ENCODE peak calls at places on chromosomes 6 and 20, in six cellular contexts. H is H9, T is neuronal stem cell, I is trophoblast cell, Y is IMR-90, F is H1. O is an unnamed sample.

GRCh38 chr20:63073051-63073737 is 66.4 kb upstream of the BHLHE23 start:
- DNase-seq in T (no peak), H (no peak), F (no peak), I (no peak), Y (no peak), O (no peak)

GRCh38 chr6:137277971-137278602 is 58.9 kb upstream of the IFNGR1 start:
- DNase-seq in F (no peak), I (peak), T (peak), Y (peak), H (peak), O (peak)

GRCh38 chr6:112667427-112667826 is 320.3 kb downstream of the RFPL4B start:
- DNase-seq in Y (no peak), I (no peak), H (no peak), T (no peak), F (no peak), O (no peak)

GRCh38 chr6:34200340-34200971 is 36.2 kb upstream of the HMGA1 start:
- DNase-seq in Y (no peak), I (no peak), T (no peak), F (no peak), H (peak), O (no peak)

GRCh38 chr6:3678946-3679345 is 72.6 kb downstream of the PXDC1 start:
- DNase-seq in I (no peak), Y (no peak), F (no peak), H (no peak), T (no peak), O (no peak)

GRCh38 chr20:24949756-24950127 is 673 bp downstream of the CST7 start:
- DNase-seq in T (no peak), I (no peak), F (peak), H (peak), Y (no peak), O (no peak)

GRCh38 chr6:52306972-52307849 is 22.7 kb upstream of the MCM3 start:
- DNase-seq in T (no peak), Y (no peak), I (peak), H (peak), F (peak), O (no peak)

GRCh38 chr6:135289816-135290215 is 108.7 kb downstream of the MYB start:
- DNase-seq in H (no peak), I (no peak), T (no peak), Y (no peak), F (no peak), O (peak)

GRCh38 chr6:144899161-144899560 is 614.0 kb downstream of the UTRN start:
- DNase-seq in I (no peak), Y (peak), H (no peak), T (no peak), F (no peak), O (no peak)

GRCh38 chr20:61799394-61799923 is 266.2 kb downstream of the TAF4 start:
- DNase-seq in Y (no peak), H (no peak), I (no peak), F (no peak), T (no peak), O (no peak)

GRCh38 chr6:16698988-16699868 is 62.0 kb downstream of the ATXN1 start:
- DNase-seq in H (no peak), F (no peak), I (no peak), Y (peak), T (no peak), O (peak)

GRCh38 chr6:46390153-46390876 is 100.9 kb downstream of the RCAN2 start:
- DNase-seq in Y (no peak), T (no peak), F (no peak), I (no peak), H (no peak), O (no peak)

GRCh38 chr6:46392294-46392693 is 99.0 kb downstream of the RCAN2 start:
- DNase-seq in H (no peak), I (no peak), T (no peak), Y (no peak), F (no peak), O (no peak)

GRCh38 chr6:46393940-46394337 is 97.3 kb downstream of the RCAN2 start:
- DNase-seq in T (no peak), H (no peak), I (no peak), F (no peak), Y (no peak), O (no peak)

GRCh38 chr6:46393161-46393939 is 97.9 kb downstream of the RCAN2 start:
- DNase-seq in H (no peak), Y (no peak), F (no peak), I (no peak), T (no peak), O (no peak)

DNA sequence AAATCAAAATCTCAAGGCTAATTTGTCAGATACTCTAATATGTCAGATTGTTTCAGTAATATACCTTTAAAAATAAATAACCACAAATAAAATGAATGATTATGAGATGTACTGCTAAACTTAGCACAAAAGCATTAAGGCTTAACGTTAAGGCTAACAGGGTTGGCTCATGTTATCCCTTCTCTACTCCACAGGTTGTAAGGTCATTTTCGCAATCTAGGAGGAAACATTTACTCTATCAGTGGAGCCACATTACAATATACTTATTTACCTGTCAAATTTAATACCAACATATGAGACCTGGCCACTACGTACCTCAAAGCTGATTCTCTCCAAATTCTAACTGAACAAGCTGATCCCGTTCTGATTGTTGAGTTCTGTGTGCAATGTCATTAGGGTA is 95.7 kb downstream of the RCAN2 start:
- DNase-seq in T (no peak), Y (no peak), F (no peak), I (no peak), H (no peak), O (no peak)
- H2AFZ ChIP-seq in T (no peak), Y (no peak), F (no peak), I (no peak), H (no peak), O (no peak)

GRCh38 chr20:21513181-21513663 is 642 bp downstream of the NKX2-2 start:
- DNase-seq in I (no peak), H (peak), Y (no peak), F (peak), T (no peak), O (no peak)

GRCh38 chr20:21515300-21516179 is 1.7 kb upstream of the NKX2-2 start:
- DNase-seq in I (no peak), Y (no peak), H (no peak), T (peak), F (peak), O (no peak)

GRCh38 chr20:21512634-21513180 is 1.2 kb downstream of the NKX2-2 start:
- DNase-seq in I (no peak), H (no peak), F (no peak), T (no peak), Y (no peak), O (no peak)

GRCh38 chr20:21514553-21515251 is 838 bp upstream of the NKX2-2 start:
- DNase-seq in Y (no peak), H (peak), I (no peak), F (peak), T (no peak), O (no peak)

GRCh38 chr20:21513881-21514540 is at the start of gene NKX2-2:
- DNase-seq in T (no peak), H (peak), F (peak), Y (no peak), I (no peak), O (no peak)
- H4K8ac ChIP-seq in T (no peak), H (no peak), F (peak), Y (no peak), I (no peak), O (no peak)

GRCh38 chr20:36957875-36958667 is 6.6 kb upstream of the SAMHD1 start:
- DNase-seq in H (no peak), I (no peak), T (no peak), Y (no peak), F (no peak), O (no peak)
- H2AFZ ChIP-seq in H (no peak), I (no peak), T (no peak), Y (no peak), F (peak), O (no peak)

DNA sequence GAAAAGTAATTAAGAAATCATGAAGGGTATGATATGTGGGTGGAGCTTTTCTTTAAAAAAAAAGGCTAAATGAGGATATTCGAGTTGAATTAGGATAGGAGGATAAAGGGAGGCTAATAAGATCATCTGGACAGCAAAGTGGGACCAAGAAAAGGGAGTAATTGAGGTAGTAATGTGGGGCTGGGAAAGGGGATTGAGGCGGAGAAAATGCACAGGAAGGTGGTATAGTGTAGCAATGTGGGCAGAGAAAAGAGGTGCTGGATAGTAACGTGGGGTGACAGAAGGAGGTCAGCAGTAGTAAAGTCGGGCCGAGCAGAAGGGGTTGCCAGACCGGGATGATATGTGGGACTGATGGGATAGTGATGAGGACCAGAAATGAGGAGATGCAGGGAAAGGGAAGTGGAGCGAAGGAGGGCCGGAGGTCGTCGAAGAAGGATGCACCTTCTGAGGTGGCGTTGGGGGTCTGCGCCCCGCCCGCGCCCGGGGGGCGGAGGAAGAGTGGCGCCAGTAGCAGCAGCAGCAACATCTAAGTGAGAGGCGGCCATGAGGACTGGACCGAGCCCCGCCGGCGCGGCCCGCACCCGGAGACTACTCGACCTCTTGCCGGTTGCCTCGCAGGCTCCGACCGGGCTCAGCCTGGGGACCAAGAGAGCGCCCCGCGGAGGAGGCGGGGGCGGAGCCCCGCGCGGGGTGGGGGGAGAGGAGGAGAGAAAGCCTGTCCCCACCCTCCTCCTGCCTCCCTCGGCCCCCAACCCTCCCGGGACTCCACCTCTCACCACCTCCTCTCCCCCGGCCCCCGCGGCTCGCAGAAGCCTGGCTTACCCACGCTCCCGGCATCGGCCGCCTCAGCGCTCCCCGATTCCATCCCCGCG is 887 bp downstream of the GABBR1 start:
- DNase-seq in F (peak), T (no peak), Y (peak), H (peak), I (no peak), O (peak)
- H4K8ac ChIP-seq in F (no peak), T (no peak), Y (peak), H (no peak), I (peak), O (peak)

DNA sequence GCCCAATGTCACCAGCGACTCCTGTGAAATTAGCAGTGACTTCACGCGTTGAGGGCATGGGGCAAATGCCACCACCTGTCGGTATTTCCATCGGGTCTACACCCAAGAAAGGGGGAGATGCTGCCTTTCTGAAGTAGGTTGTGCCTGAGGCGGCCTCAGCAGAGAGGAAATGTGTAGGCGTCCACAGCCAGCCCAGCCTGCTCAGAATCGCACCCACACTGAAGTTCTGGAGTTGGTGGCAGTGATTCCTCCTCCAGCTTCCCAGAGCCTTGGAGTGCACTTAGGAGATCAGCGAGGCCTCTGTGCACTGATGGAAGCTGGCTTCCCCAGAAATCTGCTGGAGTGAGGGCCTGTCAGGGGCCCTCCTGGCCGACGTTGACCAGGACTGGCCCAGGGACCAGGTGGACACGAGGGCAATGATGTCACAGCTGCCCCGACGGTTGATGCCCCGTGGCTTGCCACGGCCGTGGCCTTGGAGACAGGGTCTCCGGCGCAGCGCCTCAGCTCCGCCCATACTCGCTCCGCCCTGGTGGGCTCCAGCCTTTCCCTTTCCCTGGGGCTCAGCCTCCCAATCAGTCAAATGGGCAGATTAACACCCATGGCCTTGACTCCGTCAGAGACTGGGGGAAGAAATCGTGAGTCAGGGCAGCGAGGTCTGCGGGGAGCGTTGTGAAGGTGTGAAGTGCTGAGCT is 484.8 kb downstream of the PREX1 start:
- DNase-seq in T (no peak), H (no peak), Y (no peak), I (no peak), F (no peak), O (no peak)
- H2AFZ ChIP-seq in T (no peak), H (no peak), Y (peak), I (no peak), F (no peak), O (no peak)

DNA sequence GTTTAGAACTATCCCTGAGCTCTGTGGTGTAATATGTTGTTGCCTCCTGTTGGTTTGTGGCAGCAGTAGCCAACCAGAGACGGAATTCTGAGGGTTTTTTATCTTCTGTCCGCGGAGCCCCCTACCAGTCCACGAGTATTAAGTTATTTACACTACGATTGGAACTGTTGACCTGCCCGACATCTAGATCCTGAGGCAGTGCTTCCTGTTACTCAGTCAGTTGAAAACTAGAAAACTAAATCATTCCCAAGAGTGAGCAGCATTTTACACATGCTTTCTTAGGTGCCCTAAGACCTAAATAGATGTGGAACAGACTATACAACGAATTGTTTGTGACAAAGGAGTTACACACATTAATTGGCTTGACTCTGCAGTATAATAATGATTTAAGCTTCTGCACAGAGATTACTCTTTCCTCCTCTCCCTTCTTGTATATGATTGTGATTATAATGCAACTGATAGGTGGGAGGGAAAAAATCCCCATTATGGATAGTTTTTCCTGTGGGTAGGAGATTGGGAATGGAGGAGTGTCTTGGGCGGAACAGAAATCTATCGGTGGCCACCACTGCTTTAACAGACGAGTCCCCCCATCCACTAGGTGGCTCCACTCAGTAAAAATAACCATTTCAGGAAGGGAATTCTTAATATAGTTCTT is 1.7 kb downstream of the LOC128125822 start:
- DNase-seq in F (no peak), I (peak), H (peak), Y (peak), T (peak), O (peak)
- H4K8ac ChIP-seq in F (peak), I (peak), H (no peak), Y (peak), T (no peak), O (peak)

GRCh38 chr20:47117325-47117724 is 222.7 kb downstream of the EYA2 start:
- DNase-seq in I (no peak), Y (no peak), F (no peak), H (no peak), T (no peak), O (no peak)

GRCh38 chr20:47110819-47111218 is 216.2 kb downstream of the EYA2 start:
- DNase-seq in H (no peak), I (no peak), Y (no peak), F (no peak), T (no peak), O (no peak)

GRCh38 chr20:47111576-47111975 is 216.9 kb downstream of the EYA2 start:
- DNase-seq in H (no peak), I (no peak), Y (peak), F (no peak), T (no peak), O (no peak)

GRCh38 chr20:47115694-47116093 is 221.1 kb downstream of the EYA2 start:
- DNase-seq in T (no peak), I (no peak), F (no peak), Y (no peak), H (no peak), O (no peak)

GRCh38 chr20:47113362-47114118 is 218.9 kb downstream of the EYA2 start:
- DNase-seq in Y (peak), T (no peak), I (no peak), H (no peak), F (no peak), O (peak)
- H2AFZ ChIP-seq in Y (peak), T (no peak), I (no peak), H (no peak), F (no peak), O (no peak)